ENCODE peak calls at places on chromosome 20, in seven cellular contexts. A is PC-9, D is heart left ventricle, Z is IMR-90, E is psoas muscle, F is bronchial epithelial cell, W is left lung. L is an unnamed sample. For H3K27me3, the result is how much of the 10 kb centered on the place peaks cover.

GRCh38 chr20:59749293-59749680 is 144.9 kb downstream of the PHACTR3 start:
- DNase-seq in A (no peak), D (no peak), Z (peak), E (peak), F (no peak), W (no peak), L (peak)

GRCh38 chr20:12201289-12201991 is 283.7 kb downstream of the BTBD3 start:
- DNase-seq in A (no peak), D (no peak), Z (peak), E (no peak), F (peak), W (no peak), L (no peak)

GRCh38 chr20:1500496-1500895 is 9.3 kb upstream of the SIRPB2 start:
- DNase-seq in A (no peak), D (no peak), Z (no peak), E (no peak), F (peak), W (no peak), L (no peak)

GRCh38 chr20:32564921-32565734 is 20.0 kb downstream of the NOL4L start:
- DNase-seq in A (no peak), D (peak), Z (no peak), E (peak), F (no peak), W (peak), L (no peak)

GRCh38 chr20:49641683-49642649 is 71.7 kb downstream of the B4GALT5 start:
- DNase-seq in A (no peak), D (no peak), Z (peak), E (no peak), F (no peak), W (no peak), L (no peak)

GRCh38 chr20:23350855-23351838 is 556 bp downstream of the NXT1 start:
- DNase-seq in A (peak), D (no peak), Z (peak), E (peak), F (peak), W (no peak), L (peak)

GRCh38 chr20:45355209-45355608 is 7.0 kb upstream of the SDC4 start:
- DNase-seq in A (no peak), D (no peak), Z (peak), E (no peak), F (peak), W (no peak), L (no peak)

GRCh38 chr20:50245561-50246366 is 55.1 kb downstream of the CEBPB start:
- DNase-seq in A (no peak), D (no peak), Z (peak), E (peak), F (peak), W (no peak), L (no peak)

GRCh38 chr20:50636601-50637539 is 54.5 kb downstream of the RIPOR3 start:
- DNase-seq in A (peak), D (no peak), Z (peak), E (no peak), F (no peak), W (no peak), L (no peak)

GRCh38 chr20:32516583-32516982 is 68.5 kb downstream of the NOL4L start:
- DNase-seq in A (no peak), D (no peak), Z (no peak), E (no peak), F (no peak), W (peak), L (no peak)

GRCh38 chr20:56200456-56200855 is 48.1 kb upstream of the MC3R start:
- DNase-seq in A (no peak), D (no peak), Z (no peak), E (no peak), F (no peak), W (no peak), L (no peak)

GRCh38 chr20:1015181-1015580 is 13.1 kb upstream of the RSPO4 start:
- DNase-seq in A (no peak), D (no peak), Z (no peak), E (no peak), F (no peak), W (no peak), L (no peak)

GRCh38 chr20:17024513-17025105 is 202.2 kb upstream of the PCSK2 start:
- DNase-seq in A (no peak), D (no peak), Z (peak), E (no peak), F (no peak), W (no peak), L (no peak)

GRCh38 chr20:46022411-46023147 is 6.4 kb upstream of the SLC12A5 start:
- DNase-seq in A (peak), D (peak), Z (peak), E (peak), F (no peak), W (peak), L (peak)

GRCh38 chr20:41701596-41702350 is 83.6 kb upstream of the CHD6 start:
- DNase-seq in A (no peak), D (no peak), Z (no peak), E (no peak), F (peak), W (no peak), L (no peak)

GRCh38 chr20:51639206-51639832 is 96.8 kb upstream of the NFATC2 start:
- DNase-seq in A (peak), D (peak), Z (peak), E (peak), F (peak), W (no peak), L (no peak)

GRCh38 chr20:17749979-17750721 is 50.4 kb downstream of the BANF2 start:
- DNase-seq in A (no peak), D (peak), Z (peak), E (peak), F (no peak), W (no peak), L (no peak)

GRCh38 chr20:51497542-51498467 is 44.7 kb downstream of the NFATC2 start:
- DNase-seq in A (no peak), D (peak), Z (peak), E (peak), F (no peak), W (no peak), L (no peak)

GRCh38 chr20:46964299-46965123 is 69.9 kb downstream of the EYA2 start:
- DNase-seq in A (no peak), D (no peak), Z (no peak), E (no peak), F (no peak), W (no peak), L (no peak)

GRCh38 chr20:44552950-44553908 is 29.1 kb upstream of the PKIG start:
- DNase-seq in A (peak), D (no peak), Z (peak), E (no peak), F (peak), W (no peak), L (no peak)

GRCh38 chr20:19757973-19758887 is at the start of gene RIN2:
- DNase-seq in A (peak), D (peak), Z (peak), E (peak), F (peak), W (peak), L (peak)

GRCh38 chr20:19760371-19760721 is 2.3 kb downstream of the RIN2 start:
- DNase-seq in A (no peak), D (no peak), Z (no peak), E (no peak), F (no peak), W (no peak), L (no peak)

GRCh38 chr20:19757487-19757972 is 528 bp upstream of the RIN2 start:
- DNase-seq in A (peak), D (peak), Z (peak), E (peak), F (peak), W (peak), L (no peak)

GRCh38 chr20:19758888-19759331 is 852 bp downstream of the RIN2 start:
- DNase-seq in A (peak), D (peak), Z (no peak), E (peak), F (peak), W (peak), L (no peak)

GRCh38 chr20:19756756-19757486 is 1.1 kb upstream of the RIN2 start:
- DNase-seq in A (no peak), D (no peak), Z (no peak), E (no peak), F (no peak), W (no peak), L (no peak)
- H3K4me3 ChIP-seq in A (peak), D (peak), Z (peak), E (peak), F (peak), W (peak), L (peak)

GRCh38 chr20:36745234-36745926 is 510 bp downstream of the NDRG3 start:
- DNase-seq in A (no peak), D (peak), Z (no peak), E (peak), F (no peak), W (no peak), L (no peak)
- TF ChIP-seq CTCF in A (no peak), D (no peak), Z (no peak), E (no peak), F (no peak), W (no peak), L (no peak)

DNA sequence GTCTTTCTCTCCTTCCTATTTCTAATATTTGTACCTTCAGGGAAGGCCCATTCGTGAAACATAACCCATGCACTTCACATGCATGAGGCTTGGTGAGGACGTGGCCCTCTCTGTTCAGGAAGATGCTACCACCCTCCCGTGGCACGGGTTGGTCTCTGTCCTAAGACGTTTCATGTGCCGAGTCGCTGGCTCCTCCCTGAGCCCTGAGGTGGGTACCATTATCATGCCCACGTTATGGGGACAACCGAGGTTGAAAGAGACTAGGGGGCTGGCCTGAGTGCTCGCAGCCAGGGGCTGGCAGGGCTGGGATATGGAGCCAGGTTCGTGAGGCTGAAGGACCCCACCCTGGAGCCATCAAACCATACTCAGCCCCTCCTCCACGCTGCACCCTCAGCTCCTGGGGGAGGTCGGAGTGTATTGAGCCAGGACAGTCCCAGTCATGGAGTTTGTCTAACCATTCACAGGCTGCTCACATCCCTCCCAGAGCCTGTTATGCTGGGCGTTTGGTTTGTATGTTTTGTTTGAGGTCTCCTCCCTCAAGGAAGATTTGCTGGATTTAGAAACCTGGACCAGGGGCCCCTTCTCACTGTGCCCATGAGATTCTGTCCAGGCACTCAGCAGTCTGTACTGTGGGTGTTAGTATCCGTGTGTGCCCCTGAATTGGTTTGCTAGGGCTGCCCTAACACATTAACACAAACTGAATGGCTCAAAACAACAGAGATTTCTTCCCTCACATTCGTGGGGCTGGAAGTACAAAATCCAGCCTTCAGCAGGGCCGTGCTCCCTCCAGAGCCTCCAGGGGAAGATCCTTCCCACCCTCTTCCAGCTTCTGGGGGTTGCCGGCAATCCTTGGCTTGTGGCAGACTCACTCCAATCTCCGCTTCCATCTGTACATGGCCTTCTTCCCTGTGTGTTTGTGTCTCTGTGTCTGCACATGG is 88.3 kb downstream of the ANKRD60 start:
- DNase-seq in A (no peak), D (no peak), Z (no peak), E (no peak), F (no peak), W (no peak), L (no peak)
- H3K27me3 ChIP-seq in A (under half), D (under half), Z (under half), E (under half), F (half or more), W (under half), L (under half)

DNA sequence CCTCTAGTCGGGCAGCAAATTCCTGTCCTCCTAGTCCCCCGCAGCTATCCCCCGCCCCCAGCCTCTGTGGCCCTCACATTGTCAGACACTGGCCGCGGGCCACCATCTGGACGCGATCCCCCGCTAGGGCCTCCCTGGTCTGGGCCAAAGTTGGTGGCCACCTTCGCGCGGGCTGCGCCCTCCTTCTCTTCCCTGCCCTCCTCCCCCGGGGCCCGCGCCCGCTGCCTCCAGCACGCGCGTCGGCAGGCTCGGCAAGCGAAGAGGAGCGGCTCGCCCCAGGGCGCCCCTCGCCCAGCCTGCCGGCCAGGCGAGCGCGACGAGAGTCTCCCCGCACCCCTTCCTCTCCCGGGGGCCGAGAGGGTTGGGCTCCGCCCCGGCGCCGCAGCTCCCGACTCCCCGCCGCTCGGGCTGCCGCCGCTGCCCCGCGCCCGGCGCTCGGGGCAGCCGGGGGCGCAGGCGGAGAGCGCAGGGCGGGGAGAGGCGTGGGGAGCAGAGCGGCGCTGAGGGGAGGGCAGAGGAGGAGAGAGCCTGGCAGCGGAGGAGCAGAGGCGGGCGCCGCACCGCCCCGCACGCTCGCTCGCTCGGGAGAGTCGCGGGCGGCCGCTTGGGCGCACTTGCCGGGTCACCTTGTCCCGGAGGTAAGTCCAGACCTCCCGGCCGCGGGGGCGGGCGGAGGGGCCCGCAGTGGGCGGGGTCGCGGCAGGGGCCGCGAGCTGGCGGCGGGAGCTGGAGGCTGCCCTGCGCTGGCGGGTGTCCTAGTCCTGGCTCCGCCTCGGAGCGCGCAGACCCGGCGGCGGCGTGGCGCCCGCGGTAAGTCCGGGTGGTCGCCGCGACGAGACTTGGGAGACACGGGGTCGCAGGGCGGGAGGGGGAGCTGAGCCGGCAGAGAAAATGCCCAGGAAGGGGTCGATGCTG is at the start of gene SYNDIG1:
- DNase-seq in A (no peak), D (no peak), Z (no peak), E (no peak), F (no peak), W (peak), L (peak)
- H3K4me3 ChIP-seq in A (no peak), D (peak), Z (no peak), E (peak), F (no peak), W (peak), L (peak)

GRCh38 chr20:62589150-62589498 is 53.2 kb upstream of the SLCO4A1 start:
- DNase-seq in A (no peak), D (peak), Z (no peak), E (no peak), F (no peak), W (peak), L (no peak)
- TF ChIP-seq CTCF in A (no peak), D (no peak), Z (no peak), E (no peak), F (no peak), W (no peak), L (no peak)

GRCh38 chr20:36299459-36299858 is 6.7 kb upstream of the DLGAP4 start:
- DNase-seq in A (no peak), D (no peak), Z (no peak), E (peak), F (no peak), W (no peak), L (no peak)

GRCh38 chr20:36298061-36298460 is 8.1 kb upstream of the DLGAP4 start:
- DNase-seq in A (no peak), D (no peak), Z (no peak), E (peak), F (no peak), W (no peak), L (no peak)

GRCh38 chr20:36298795-36299339 is 7.3 kb upstream of the DLGAP4 start:
- DNase-seq in A (no peak), D (no peak), Z (no peak), E (peak), F (no peak), W (no peak), L (no peak)

GRCh38 chr20:36301359-36302119 is 4.6 kb upstream of the DLGAP4 start:
- DNase-seq in A (no peak), D (no peak), Z (no peak), E (peak), F (no peak), W (no peak), L (no peak)

DNA sequence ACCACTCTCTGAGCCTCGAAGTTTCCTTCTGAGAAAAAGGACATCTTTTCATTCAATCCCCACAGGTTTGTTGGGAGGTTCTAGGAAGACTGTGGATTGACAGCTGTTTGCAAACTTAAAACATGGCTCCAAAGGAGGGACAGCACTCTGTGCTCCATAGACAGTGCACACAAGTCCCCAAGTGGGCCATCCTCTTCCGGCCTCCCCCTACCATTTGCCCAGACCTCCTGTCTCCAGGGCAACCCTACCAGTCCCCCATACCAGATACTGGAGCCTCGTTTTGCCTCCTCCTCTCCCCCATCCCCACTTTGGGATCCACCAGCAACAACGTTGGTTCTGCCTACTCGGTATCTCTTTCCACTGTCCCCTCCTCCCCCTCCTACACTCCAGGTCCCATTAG is 8.5 kb upstream of the DLGAP4 start:
- DNase-seq in A (no peak), D (no peak), Z (no peak), E (no peak), F (no peak), W (no peak), L (no peak)
- H3K27me3 ChIP-seq in A (half or more), D (half or more), Z (under half), E (under half), F (under half), W (under half), L (under half)

GRCh38 chr20:35741892-35742740 is at the start of gene RBM39:
- DNase-seq in A (peak), D (peak), Z (peak), E (peak), F (peak), W (peak), L (peak)

GRCh38 chr20:35739294-35740163 is 2.5 kb downstream of the RBM39 start:
- DNase-seq in A (no peak), D (no peak), Z (peak), E (no peak), F (peak), W (no peak), L (no peak)

GRCh38 chr20:35737865-35738333 is 4.2 kb downstream of the RBM39 start:
- DNase-seq in A (no peak), D (no peak), Z (no peak), E (no peak), F (no peak), W (no peak), L (no peak)

GRCh38 chr20:35735828-35736470 is 6.1 kb downstream of the RBM39 start:
- DNase-seq in A (no peak), D (no peak), Z (no peak), E (no peak), F (no peak), W (no peak), L (no peak)

GRCh38 chr20:35738410-35739179 is 3.5 kb downstream of the RBM39 start:
- DNase-seq in A (no peak), D (no peak), Z (no peak), E (no peak), F (no peak), W (no peak), L (no peak)
- H3K4me3 ChIP-seq in A (no peak), D (no peak), Z (no peak), E (peak), F (no peak), W (no peak), L (no peak)

GRCh38 chr20:36644032-36644712 is 1.8 kb downstream of the SLA2 start:
- DNase-seq in A (no peak), D (no peak), Z (no peak), E (no peak), F (no peak), W (no peak), L (no peak)
- TF ChIP-seq CTCF in A (no peak), D (no peak), Z (no peak), E (no peak), F (no peak), W (no peak), L (no peak)